ENCODE peak calls at places on chromosomes 13 and 19, in eight cellular contexts. One of them, this sample, is unnamed.
A peak's percentile ranks its signal among the peaks of the same experiment; 100 is the strongest.

GRCh38 chr19:27776020-27776419 is 1436.9 kb downstream of the UQCRFS1 start:
- DNase-seq in stomach: no peak
- DNase-seq in lung: no peak
- DNase-seq in OCI-LY7: peak; percentile 37
- DNase-seq in kidney: no peak
- DNase-seq in heart left ventricle: no peak
- DNase-seq in upper lobe of left lung: peak; percentile 33
- DNase-seq in PC-3: peak; percentile 25
- DNase-seq in this sample: peak; percentile 60

GRCh38 chr13:58946274-58946673 is 1217.5 kb downstream of the DIAPH3 start:
- DNase-seq in stomach: no peak
- DNase-seq in lung: no peak
- DNase-seq in OCI-LY7: no peak
- DNase-seq in kidney: no peak
- DNase-seq in heart left ventricle: no peak
- DNase-seq in upper lobe of left lung: no peak
- DNase-seq in PC-3: no peak
- DNase-seq in this sample: no peak

GRCh38 chr13:40562975-40563349 is 103.5 kb downstream of the FOXO1 start:
- DNase-seq in stomach: no peak
- DNase-seq in lung: no peak
- DNase-seq in OCI-LY7: no peak
- DNase-seq in kidney: no peak
- DNase-seq in heart left ventricle: no peak
- DNase-seq in upper lobe of left lung: peak; percentile 31
- DNase-seq in PC-3: no peak
- DNase-seq in this sample: no peak

GRCh38 chr19:43354305-43354627 is 780 bp downstream of the CD177 start:
- DNase-seq in stomach: no peak
- DNase-seq in lung: no peak
- DNase-seq in OCI-LY7: no peak
- DNase-seq in kidney: no peak
- DNase-seq in heart left ventricle: no peak
- DNase-seq in upper lobe of left lung: no peak
- DNase-seq in PC-3: no peak
- DNase-seq in this sample: no peak

GRCh38 chr13:76609643-76610042 is 276.6 kb downstream of the KCTD12 start:
- DNase-seq in stomach: no peak
- DNase-seq in lung: no peak
- DNase-seq in OCI-LY7: no peak
- DNase-seq in kidney: no peak
- DNase-seq in heart left ventricle: no peak
- DNase-seq in upper lobe of left lung: no peak
- DNase-seq in PC-3: no peak
- DNase-seq in this sample: no peak

GRCh38 chr19:45917421-45918091 is 3.0 kb upstream of the NANOS2 start:
- DNase-seq in stomach: no peak
- DNase-seq in lung: no peak
- DNase-seq in OCI-LY7: no peak
- DNase-seq in kidney: no peak
- DNase-seq in heart left ventricle: no peak
- DNase-seq in upper lobe of left lung: no peak
- DNase-seq in PC-3: no peak
- DNase-seq in this sample: no peak

GRCh38 chr19:51127755-51128154 is 3.0 kb downstream of the SIGLEC9 start:
- DNase-seq in stomach: no peak
- DNase-seq in lung: no peak
- DNase-seq in OCI-LY7: no peak
- DNase-seq in kidney: no peak
- DNase-seq in heart left ventricle: peak; percentile 70
- DNase-seq in upper lobe of left lung: peak; percentile 69
- DNase-seq in PC-3: peak; percentile 72
- DNase-seq in this sample: peak; percentile 88

GRCh38 chr13:27076411-27076810 is 95.2 kb downstream of the USP12 start:
- DNase-seq in stomach: no peak
- DNase-seq in lung: no peak
- DNase-seq in OCI-LY7: no peak
- DNase-seq in kidney: no peak
- DNase-seq in heart left ventricle: no peak
- DNase-seq in upper lobe of left lung: no peak
- DNase-seq in PC-3: no peak
- DNase-seq in this sample: no peak

GRCh38 chr13:25267715-25268114 is 19.6 kb downstream of the MTMR6 start:
- DNase-seq in stomach: no peak
- DNase-seq in lung: no peak
- DNase-seq in OCI-LY7: peak; percentile 33
- DNase-seq in kidney: no peak
- DNase-seq in heart left ventricle: no peak
- DNase-seq in upper lobe of left lung: no peak
- DNase-seq in PC-3: peak; percentile 18
- DNase-seq in this sample: peak; percentile 23

GRCh38 chr13:51803422-51804294 is at the start of gene DHRS12:
- DNase-seq in stomach: peak; percentile 93
- DNase-seq in lung: peak; percentile 91
- DNase-seq in OCI-LY7: peak; percentile 92
- DNase-seq in kidney: peak; percentile 97
- DNase-seq in heart left ventricle: peak; percentile 94
- DNase-seq in upper lobe of left lung: peak; percentile 95
- DNase-seq in PC-3: peak; percentile 75
- DNase-seq in this sample: peak; percentile 87

GRCh38 chr13:95624020-95624419 is 20.5 kb downstream of the DZIP1 start:
- DNase-seq in stomach: no peak
- DNase-seq in lung: no peak
- DNase-seq in OCI-LY7: peak; percentile 38
- DNase-seq in kidney: no peak
- DNase-seq in heart left ventricle: no peak
- DNase-seq in upper lobe of left lung: no peak
- DNase-seq in PC-3: peak; percentile 58
- DNase-seq in this sample: peak; percentile 71

GRCh38 chr19:4976412-4977298 is 7.7 kb downstream of the KDM4B start:
- DNase-seq in stomach: peak; percentile 53
- DNase-seq in lung: peak; percentile 80
- DNase-seq in OCI-LY7: no peak
- DNase-seq in kidney: peak; percentile 92
- DNase-seq in heart left ventricle: peak; percentile 82
- DNase-seq in upper lobe of left lung: peak; percentile 91
- DNase-seq in PC-3: peak; percentile 89
- DNase-seq in this sample: peak; percentile 99

GRCh38 chr13:37109080-37109678 is 3.7 kb upstream of the CSNK1A1L start:
- DNase-seq in stomach: no peak
- DNase-seq in lung: no peak
- DNase-seq in OCI-LY7: peak; percentile 27
- DNase-seq in kidney: no peak
- DNase-seq in heart left ventricle: no peak
- DNase-seq in upper lobe of left lung: no peak
- DNase-seq in PC-3: peak; percentile 50
- DNase-seq in this sample: peak; percentile 74

GRCh38 chr19:6639439-6639838 is 30.5 kb downstream of the TNFSF14 start:
- DNase-seq in stomach: no peak
- DNase-seq in lung: no peak
- DNase-seq in OCI-LY7: no peak
- DNase-seq in kidney: no peak
- DNase-seq in heart left ventricle: no peak
- DNase-seq in upper lobe of left lung: no peak
- DNase-seq in PC-3: peak; percentile 63
- DNase-seq in this sample: no peak

GRCh38 chr13:113582841-113583631 is 1.5 kb upstream of the TFDP1 start:
- DNase-seq in stomach: peak; percentile 22
- DNase-seq in lung: peak; percentile 26
- DNase-seq in OCI-LY7: no peak
- DNase-seq in kidney: peak; percentile 54
- DNase-seq in heart left ventricle: no peak
- DNase-seq in upper lobe of left lung: no peak
- DNase-seq in PC-3: no peak
- DNase-seq in this sample: no peak

GRCh38 chr19:21256722-21257121 is 72.5 kb downstream of the ZNF708 start:
- DNase-seq in stomach: no peak
- DNase-seq in lung: no peak
- DNase-seq in OCI-LY7: peak; percentile 43
- DNase-seq in kidney: no peak
- DNase-seq in heart left ventricle: no peak
- DNase-seq in upper lobe of left lung: no peak
- DNase-seq in PC-3: no peak
- DNase-seq in this sample: peak; percentile 7

GRCh38 chr19:43759515-43759914 is 4.8 kb upstream of the SMG9 start:
- DNase-seq in stomach: no peak
- DNase-seq in lung: no peak
- DNase-seq in OCI-LY7: peak; percentile 56
- DNase-seq in kidney: no peak
- DNase-seq in heart left ventricle: no peak
- DNase-seq in upper lobe of left lung: no peak
- DNase-seq in PC-3: peak; percentile 71
- DNase-seq in this sample: no peak

DNA sequence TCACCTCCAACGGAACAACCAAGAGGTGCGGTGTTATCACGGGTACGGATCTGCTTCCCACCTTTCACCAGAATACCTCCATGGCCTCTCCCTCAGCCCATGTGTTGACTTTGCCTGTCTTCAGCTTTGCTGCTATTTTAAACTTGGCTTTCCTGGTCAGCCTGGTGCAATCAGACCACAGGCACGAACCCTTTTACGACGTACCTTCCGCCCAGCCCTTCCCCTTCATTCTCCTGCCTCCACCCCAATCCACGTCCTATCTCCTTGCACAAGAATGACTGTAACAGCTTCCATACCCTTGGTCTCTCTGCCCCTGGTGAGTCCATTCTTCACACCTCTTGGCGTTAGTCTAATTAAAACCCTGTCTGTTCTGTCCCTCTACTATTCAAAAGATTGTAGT is 431.7 kb downstream of the EFNB2 start:
- DNase-seq in stomach: no peak
- DNase-seq in lung: no peak
- DNase-seq in OCI-LY7: no peak
- DNase-seq in kidney: no peak
- DNase-seq in heart left ventricle: no peak
- DNase-seq in upper lobe of left lung: no peak
- DNase-seq in PC-3: peak; percentile 83
- DNase-seq in this sample: peak; percentile 84
- H3K27ac ChIP-seq in stomach: no peak overlapping the region
- H3K27ac ChIP-seq in lung: no peak overlapping the region
- H3K27ac ChIP-seq in OCI-LY7: no peak overlapping the region
- H3K27ac ChIP-seq in kidney: no peak overlapping the region
- H3K27ac ChIP-seq in heart left ventricle: no peak overlapping the region
- H3K27ac ChIP-seq in upper lobe of left lung: no peak overlapping the region
- H3K27ac ChIP-seq in PC-3: peak overlapping the region; percentile 100
- H3K27ac ChIP-seq in this sample: no peak overlapping the region

GRCh38 chr19:48696353-48697010 is 711 bp downstream of the FUT2 start:
- DNase-seq in stomach: peak; percentile 47
- DNase-seq in lung: no peak
- DNase-seq in OCI-LY7: no peak
- DNase-seq in kidney: peak; percentile 82
- DNase-seq in heart left ventricle: no peak
- DNase-seq in upper lobe of left lung: no peak
- DNase-seq in PC-3: no peak
- DNase-seq in this sample: no peak
- H3K4me3 ChIP-seq in stomach: peak overlapping the region; percentile 53
- H3K4me3 ChIP-seq in lung: peak overlapping the region; percentile 6
- H3K4me3 ChIP-seq in OCI-LY7: no peak overlapping the region
- H3K4me3 ChIP-seq in kidney: peak overlapping the region; percentile 32
- H3K4me3 ChIP-seq in heart left ventricle: peak overlapping the region; percentile 32
- H3K4me3 ChIP-seq in upper lobe of left lung: peak overlapping the region; percentile 38
- H3K4me3 ChIP-seq in PC-3: no peak overlapping the region
- H3K4me3 ChIP-seq in this sample: no peak overlapping the region

GRCh38 chr19:49860716-49861100 is 6.7 kb downstream of the PNKP start:
- DNase-seq in stomach: no peak
- DNase-seq in lung: no peak
- DNase-seq in OCI-LY7: no peak
- DNase-seq in kidney: no peak
- DNase-seq in heart left ventricle: no peak
- DNase-seq in upper lobe of left lung: no peak
- DNase-seq in PC-3: no peak
- DNase-seq in this sample: no peak

GRCh38 chr19:49863254-49863934 is 4.0 kb downstream of the PNKP start:
- DNase-seq in stomach: no peak
- DNase-seq in lung: no peak
- DNase-seq in OCI-LY7: no peak
- DNase-seq in kidney: no peak
- DNase-seq in heart left ventricle: no peak
- DNase-seq in upper lobe of left lung: no peak
- DNase-seq in PC-3: no peak
- DNase-seq in this sample: no peak

GRCh38 chr19:49862411-49863253 is 4.7 kb downstream of the PNKP start:
- DNase-seq in stomach: no peak
- DNase-seq in lung: no peak
- DNase-seq in OCI-LY7: peak; percentile 43
- DNase-seq in kidney: no peak
- DNase-seq in heart left ventricle: no peak
- DNase-seq in upper lobe of left lung: no peak
- DNase-seq in PC-3: no peak
- DNase-seq in this sample: peak; percentile 60

GRCh38 chr19:49861127-49861526 is 6.2 kb downstream of the PNKP start:
- DNase-seq in stomach: peak; percentile 78
- DNase-seq in lung: no peak
- DNase-seq in OCI-LY7: no peak
- DNase-seq in kidney: peak; percentile 84
- DNase-seq in heart left ventricle: no peak
- DNase-seq in upper lobe of left lung: peak; percentile 55
- DNase-seq in PC-3: no peak
- DNase-seq in this sample: peak; percentile 27

GRCh38 chr19:49861541-49862410 is 5.6 kb downstream of the PNKP start:
- DNase-seq in stomach: peak; percentile 78
- DNase-seq in lung: no peak
- DNase-seq in OCI-LY7: no peak
- DNase-seq in kidney: peak; percentile 85
- DNase-seq in heart left ventricle: no peak
- DNase-seq in upper lobe of left lung: no peak
- DNase-seq in PC-3: no peak
- DNase-seq in this sample: no peak
- H3K27ac ChIP-seq in stomach: peak overlapping the region; percentile 75
- H3K27ac ChIP-seq in lung: no peak overlapping the region
- H3K27ac ChIP-seq in OCI-LY7: no peak overlapping the region
- H3K27ac ChIP-seq in kidney: no peak overlapping the region
- H3K27ac ChIP-seq in heart left ventricle: no peak overlapping the region
- H3K27ac ChIP-seq in upper lobe of left lung: no peak overlapping the region
- H3K27ac ChIP-seq in PC-3: no peak overlapping the region
- H3K27ac ChIP-seq in this sample: peak overlapping the region; percentile 82

DNA sequence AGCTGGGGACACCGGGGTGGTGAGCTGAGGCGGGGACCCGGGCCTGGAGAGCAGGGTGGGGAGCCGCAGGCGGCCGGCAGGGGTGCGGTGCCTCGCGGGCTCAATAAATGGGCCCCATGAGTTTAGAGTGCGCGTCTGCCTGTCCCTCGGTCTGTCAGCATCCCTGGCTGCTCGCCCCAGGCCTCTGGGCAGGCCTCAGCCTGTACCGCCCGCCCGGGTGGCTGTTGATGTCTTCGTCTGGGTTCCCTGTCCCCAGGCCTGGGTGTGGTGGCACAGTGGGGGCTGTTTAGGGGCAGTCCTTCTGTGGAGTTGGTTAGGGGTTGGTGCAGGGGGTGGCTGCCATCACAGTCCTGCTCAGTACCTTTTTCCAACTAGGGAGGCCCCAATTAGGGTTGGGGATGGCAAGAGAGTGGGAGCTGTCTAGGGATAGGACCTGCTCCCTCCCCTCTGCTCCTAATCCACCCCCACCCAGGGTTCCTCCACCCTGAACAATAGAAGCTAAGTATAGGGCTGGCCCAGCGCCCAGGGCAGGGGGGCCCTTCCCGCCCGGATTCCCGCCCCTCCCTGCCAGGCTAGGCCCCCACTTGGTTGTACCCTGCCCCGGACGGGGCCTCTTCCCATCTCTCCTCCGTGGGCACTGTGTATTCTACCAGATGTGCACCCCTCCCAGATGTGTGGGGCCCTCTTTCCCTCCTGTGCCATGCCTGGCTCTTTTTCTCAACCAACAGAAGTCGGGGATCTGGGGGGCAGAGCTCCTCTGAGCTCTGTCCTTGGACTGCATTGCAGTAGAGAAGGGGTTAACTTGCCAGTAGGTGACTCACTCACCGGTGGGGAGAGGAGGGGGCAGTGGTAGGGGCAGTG is 12.4 kb downstream of the CIC start:
- DNase-seq in stomach: no peak
- DNase-seq in lung: peak; percentile 48
- DNase-seq in OCI-LY7: peak; percentile 54
- DNase-seq in kidney: peak; percentile 89
- DNase-seq in heart left ventricle: peak; percentile 80
- DNase-seq in upper lobe of left lung: no peak
- DNase-seq in PC-3: no peak
- DNase-seq in this sample: peak; percentile 30
- H3K4me3 ChIP-seq in stomach: peak overlapping the region; percentile 91
- H3K4me3 ChIP-seq in lung: no peak overlapping the region
- H3K4me3 ChIP-seq in OCI-LY7: peak overlapping the region; percentile 83
- H3K4me3 ChIP-seq in kidney: peak overlapping the region; percentile 44
- H3K4me3 ChIP-seq in heart left ventricle: peak overlapping the region; percentile 70
- H3K4me3 ChIP-seq in upper lobe of left lung: peak overlapping the region; percentile 88
- H3K4me3 ChIP-seq in PC-3: no peak overlapping the region
- H3K4me3 ChIP-seq in this sample: peak overlapping the region; percentile 91

This sample was measured in cardiac muscle cell.